ENCODE peak calls at places on chromosome 1, in four cellular contexts. Q, R, A and Y are unnamed samples.

GRCh38 chr1:2591581-2592261 is 5.1 kb downstream of the PRXL2B start:
- DNase-seq in Q (no peak), R (no peak), A (no peak), Y (no peak)

GRCh38 chr1:153404768-153405167 is 11.6 kb upstream of the S100A7A start:
- DNase-seq in Q (peak), R (peak), A (peak), Y (no peak)

GRCh38 chr1:54401799-54402198 is 4.4 kb downstream of the SSBP3 start:
- DNase-seq in Q (no peak), R (no peak), A (no peak), Y (no peak)

GRCh38 chr1:45913183-45913924 is 109.9 kb downstream of the MAST2 start:
- DNase-seq in Q (no peak), R (no peak), A (peak), Y (no peak)

GRCh38 chr1:15420853-15421465 is 11.3 kb downstream of the EFHD2 start:
- DNase-seq in Q (no peak), R (no peak), A (no peak), Y (no peak)

GRCh38 chr1:154773551-154773950 is 96.5 kb downstream of the KCNN3 start:
- DNase-seq in Q (no peak), R (no peak), A (no peak), Y (no peak)

GRCh38 chr1:234262007-234262753 is 111.1 kb upstream of the COA6 start:
- DNase-seq in Q (no peak), R (no peak), A (no peak), Y (no peak)

GRCh38 chr1:170218261-170218660 is 72.5 kb downstream of the NTMT2 start:
- DNase-seq in Q (no peak), R (no peak), A (no peak), Y (no peak)